ENCODE peak calls at places on chromosomes 7 and 10, in ten cellular contexts. W is NCI-H1694 treated with DMSO at 0.1 percent for 48 hours; T is cardiac fibroblast; R is stimulated activated CD4-positive, alpha-beta T cell treated with anti-CD3 and anti-CD28 coated beads, Interleukin-4, amount 100 ng/mL, for 1 hour; Y is thoracic aorta; D is left lobe of liver; N is NCI-H1092; F is iPS DF 6.9; E is left cardiac atrium; H is NCI-H82. Q is an unnamed sample.

GRCh38 chr7:30974605-30975256 is 11.0 kb downstream of the GHRHR start:
- DNase-seq in R (peak), W (peak), D (peak), F (peak), N (no peak), T (peak), H (peak), E (peak), Y (no peak), Q (no peak)

GRCh38 chr10:74589226-74589673 is 237.2 kb upstream of the KAT6B start:
- DNase-seq in D (peak), Y (peak), N (peak), F (no peak), H (peak), W (peak), R (peak), E (peak), T (peak), Q (peak)

GRCh38 chr10:3803884-3804741 is 19.1 kb upstream of the KLF6 start:
- DNase-seq in W (no peak), R (peak), H (no peak), N (no peak), Y (no peak), T (peak), F (no peak), D (no peak), E (no peak), Q (no peak)

GRCh38 chr7:11009631-11010030 is 36.0 kb downstream of the PHF14 start:
- DNase-seq in W (no peak), N (no peak), Y (no peak), F (no peak), R (no peak), D (no peak), H (no peak), E (no peak), T (peak), Q (no peak)

GRCh38 chr10:96768136-96768535 is 47.8 kb upstream of the PIK3AP1 start:
- DNase-seq in E (no peak), D (no peak), H (no peak), F (no peak), R (no peak), T (no peak), Y (no peak), N (no peak), W (no peak), Q (no peak)

GRCh38 chr7:25851332-25852248 is 300.4 kb upstream of the NFE2L3 start:
- DNase-seq in F (no peak), Y (peak), T (peak), E (peak), W (peak), N (peak), D (peak), R (peak), H (peak), Q (peak)

GRCh38 chr10:132163278-132163765 is 23.4 kb upstream of the DPYSL4 start:
- DNase-seq in R (peak), Y (no peak), T (no peak), E (no peak), F (no peak), W (no peak), H (peak), D (no peak), N (no peak), Q (no peak)

GRCh38 chr7:23530901-23531793 is 634 bp downstream of the TRA2A start:
- DNase-seq in E (no peak), D (peak), Y (no peak), W (peak), N (peak), F (no peak), T (peak), H (peak), R (peak), Q (no peak)

GRCh38 chr7:114047889-114048288 is 129.1 kb upstream of the PPP1R3A start:
- DNase-seq in Y (no peak), D (no peak), T (peak), E (no peak), W (no peak), R (no peak), N (no peak), H (no peak), F (no peak), Q (no peak)

GRCh38 chr7:100642534-100642907 is 1.2 kb upstream of the TFR2 start:
- DNase-seq in Y (no peak), D (peak), H (peak), T (no peak), R (peak), F (no peak), E (no peak), W (no peak), N (no peak), Q (no peak)

GRCh38 chr7:50684011-50684701 is 98.5 kb downstream of the GRB10 start:
- DNase-seq in R (no peak), E (no peak), Y (no peak), W (no peak), D (peak), F (no peak), T (no peak), H (no peak), N (no peak), Q (no peak)

GRCh38 chr7:151233111-151233701 is 923 bp downstream of the CHPF2 start:
- DNase-seq in W (peak), T (peak), H (peak), E (peak), R (peak), N (no peak), F (no peak), Y (peak), D (no peak), Q (no peak)

GRCh38 chr7:521221-522070 is 1.8 kb upstream of the PDGFA start:
- DNase-seq in Y (no peak), D (no peak), T (peak), H (no peak), F (no peak), E (peak), R (no peak), N (no peak), W (no peak), Q (no peak)

GRCh38 chr7:2873686-2874551 is 29.8 kb upstream of the GNA12 start:
- DNase-seq in R (no peak), H (peak), D (no peak), N (no peak), W (peak), Y (no peak), F (peak), E (no peak), T (peak), Q (peak)

GRCh38 chr7:127865466-127865865 is 165.8 kb downstream of the LRRC4 start:
- DNase-seq in F (no peak), H (no peak), T (peak), W (no peak), N (no peak), R (no peak), D (no peak), E (no peak), Y (no peak), Q (no peak)

GRCh38 chr7:112202819-112203218 is 3.4 kb downstream of the DOCK4 start:
- DNase-seq in N (peak), R (no peak), H (peak), W (no peak), F (no peak), T (peak), D (peak), Y (no peak), E (peak), Q (no peak)

GRCh38 chr10:70588255-70588654 is 14.3 kb downstream of the PRF1 start:
- DNase-seq in N (no peak), R (no peak), Y (no peak), E (no peak), H (no peak), T (no peak), F (no peak), D (peak), W (no peak), Q (no peak)

GRCh38 chr7:1274121-1274875 is 41.6 kb downstream of the UNCX start:
- DNase-seq in F (no peak), D (no peak), Y (no peak), R (no peak), T (no peak), E (no peak), W (no peak), H (no peak), N (no peak), Q (no peak)

GRCh38 chr7:14048889-14049288 is 59.4 kb upstream of the ETV1 start:
- DNase-seq in R (no peak), F (no peak), Y (no peak), D (no peak), E (no peak), N (no peak), W (no peak), H (peak), T (no peak), Q (no peak)

GRCh38 chr10:69407621-69408301 is 9.0 kb downstream of the TACR2 start:
- DNase-seq in T (no peak), N (no peak), Y (no peak), H (peak), F (no peak), W (peak), R (no peak), E (peak), D (no peak), Q (peak)

GRCh38 chr10:15238553-15239335 is 70.3 kb upstream of the NMT2 start:
- DNase-seq in N (no peak), E (no peak), R (no peak), D (no peak), Y (no peak), F (no peak), W (no peak), H (peak), T (peak), Q (no peak)